ENCODE peak calls at places on chromosome 1, in nine cellular contexts. One of them, this sample, is unnamed. For H3K27me3 and H3K36me3, the result is how much of the 10 kb centered on the place peaks cover.

GRCh38 chr1:44012941-44013609 is 18.2 kb downstream of the SLC6A9 start:
- DNase-seq in right lobe of liver: no peak
- DNase-seq in prostate gland: no peak
- DNase-seq in endodermal cell: no peak
- DNase-seq in astrocyte: no peak
- DNase-seq in tibial artery: no peak
- DNase-seq in bronchial epithelial cell: no peak
- DNase-seq in heart right ventricle: no peak
- DNase-seq in pancreas: no peak
- DNase-seq in this sample: no peak

GRCh38 chr1:85580046-85580411 is 532 bp upstream of the CCN1 start:
- DNase-seq in right lobe of liver: no peak
- DNase-seq in endodermal cell: no peak
- DNase-seq in astrocyte: peak
- DNase-seq in tibial artery: no peak
- DNase-seq in pancreas: peak
- DNase-seq in bronchial epithelial cell: peak
- DNase-seq in prostate gland: peak
- DNase-seq in heart right ventricle: no peak
- DNase-seq in this sample: peak

GRCh38 chr1:173280899-173281660 is 73.9 kb upstream of the TNFSF4 start:
- DNase-seq in bronchial epithelial cell: no peak
- DNase-seq in pancreas: no peak
- DNase-seq in endodermal cell: no peak
- DNase-seq in tibial artery: no peak
- DNase-seq in prostate gland: no peak
- DNase-seq in astrocyte: no peak
- DNase-seq in right lobe of liver: no peak
- DNase-seq in heart right ventricle: no peak
- DNase-seq in this sample: no peak

GRCh38 chr1:77282866-77283539 is 1.2 kb downstream of the AK5 start:
- DNase-seq in prostate gland: no peak
- DNase-seq in pancreas: no peak
- DNase-seq in heart right ventricle: no peak
- DNase-seq in astrocyte: peak
- DNase-seq in right lobe of liver: no peak
- DNase-seq in bronchial epithelial cell: no peak
- DNase-seq in endodermal cell: peak
- DNase-seq in tibial artery: no peak
- DNase-seq in this sample: peak

GRCh38 chr1:211967704-211968103 is 67.7 kb downstream of the INTS7 start:
- DNase-seq in prostate gland: no peak
- DNase-seq in bronchial epithelial cell: no peak
- DNase-seq in right lobe of liver: no peak
- DNase-seq in astrocyte: no peak
- DNase-seq in tibial artery: no peak
- DNase-seq in endodermal cell: no peak
- DNase-seq in heart right ventricle: no peak
- DNase-seq in pancreas: no peak
- DNase-seq in this sample: no peak

GRCh38 chr1:10682449-10683365 is 113.7 kb downstream of the CASZ1 start:
- DNase-seq in tibial artery: no peak
- DNase-seq in heart right ventricle: no peak
- DNase-seq in bronchial epithelial cell: no peak
- DNase-seq in right lobe of liver: no peak
- DNase-seq in astrocyte: no peak
- DNase-seq in pancreas: no peak
- DNase-seq in endodermal cell: no peak
- DNase-seq in prostate gland: no peak
- DNase-seq in this sample: no peak

GRCh38 chr1:209641216-209642181 is 10.7 kb downstream of the LAMB3 start:
- DNase-seq in pancreas: peak
- DNase-seq in endodermal cell: no peak
- DNase-seq in prostate gland: no peak
- DNase-seq in heart right ventricle: peak
- DNase-seq in tibial artery: peak
- DNase-seq in right lobe of liver: peak
- DNase-seq in bronchial epithelial cell: no peak
- DNase-seq in astrocyte: no peak
- DNase-seq in this sample: no peak

GRCh38 chr1:172246521-172247390 is 173.7 kb upstream of the C1orf105 start:
- DNase-seq in bronchial epithelial cell: no peak
- DNase-seq in heart right ventricle: no peak
- DNase-seq in tibial artery: no peak
- DNase-seq in astrocyte: peak
- DNase-seq in right lobe of liver: no peak
- DNase-seq in pancreas: no peak
- DNase-seq in prostate gland: no peak
- DNase-seq in endodermal cell: no peak
- DNase-seq in this sample: no peak

DNA sequence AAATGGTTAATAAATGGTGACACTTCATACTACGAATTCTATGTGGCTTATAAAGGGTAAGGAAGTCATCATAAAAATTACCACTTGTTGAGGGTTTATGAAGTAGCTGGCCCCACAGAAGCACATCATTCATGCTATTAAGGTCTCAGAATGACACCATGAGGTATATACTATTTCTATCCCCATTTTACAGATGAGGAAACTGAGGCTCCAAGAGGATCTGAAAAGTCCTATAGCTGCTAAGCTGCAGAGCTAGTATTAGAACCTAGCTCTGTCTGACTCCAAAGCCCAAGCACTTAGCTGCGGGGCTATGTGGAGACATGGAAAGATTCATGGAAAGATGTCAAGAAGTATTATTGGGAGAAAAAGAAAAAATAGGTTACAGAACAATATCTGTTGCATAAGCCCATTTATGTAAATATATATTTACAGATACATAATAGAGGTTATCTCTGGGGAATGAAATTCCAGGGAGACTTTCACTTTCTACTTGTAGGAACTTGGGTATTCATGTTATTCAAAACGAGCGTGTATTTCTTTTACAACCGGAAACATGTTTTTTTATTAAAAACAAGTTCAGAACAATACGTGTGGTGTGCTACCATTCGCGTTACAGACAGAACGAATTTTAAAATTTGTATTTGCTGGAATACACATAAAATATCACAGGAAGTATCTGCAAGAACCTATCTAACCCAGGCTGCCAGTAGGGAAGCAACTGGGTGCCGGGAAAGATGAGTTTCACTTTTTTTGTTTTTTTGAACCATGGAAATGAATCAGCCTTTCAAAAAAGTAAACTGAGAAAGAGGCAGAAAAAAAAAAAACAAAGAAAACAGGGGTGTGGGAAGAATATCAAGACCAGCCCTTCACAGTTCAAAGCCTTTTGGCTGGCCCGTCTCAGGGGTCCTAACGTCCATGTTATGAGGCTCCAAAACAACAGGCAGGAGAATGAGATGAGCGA is 13.4 kb downstream of the SPOCD1 start:
- DNase-seq in tibial artery: peak
- DNase-seq in bronchial epithelial cell: peak
- DNase-seq in endodermal cell: no peak
- DNase-seq in prostate gland: no peak
- DNase-seq in right lobe of liver: no peak
- DNase-seq in astrocyte: no peak
- DNase-seq in pancreas: no peak
- DNase-seq in heart right ventricle: no peak
- DNase-seq in this sample: no peak
- H3K4me3 ChIP-seq in tibial artery: peak
- H3K4me3 ChIP-seq in bronchial epithelial cell: peak
- H3K4me3 ChIP-seq in endodermal cell: no peak
- H3K4me3 ChIP-seq in prostate gland: no peak
- H3K4me3 ChIP-seq in right lobe of liver: no peak
- H3K4me3 ChIP-seq in astrocyte: peak
- H3K4me3 ChIP-seq in pancreas: no peak
- H3K4me3 ChIP-seq in heart right ventricle: no peak
- H3K4me3 ChIP-seq in this sample: no peak

DNA sequence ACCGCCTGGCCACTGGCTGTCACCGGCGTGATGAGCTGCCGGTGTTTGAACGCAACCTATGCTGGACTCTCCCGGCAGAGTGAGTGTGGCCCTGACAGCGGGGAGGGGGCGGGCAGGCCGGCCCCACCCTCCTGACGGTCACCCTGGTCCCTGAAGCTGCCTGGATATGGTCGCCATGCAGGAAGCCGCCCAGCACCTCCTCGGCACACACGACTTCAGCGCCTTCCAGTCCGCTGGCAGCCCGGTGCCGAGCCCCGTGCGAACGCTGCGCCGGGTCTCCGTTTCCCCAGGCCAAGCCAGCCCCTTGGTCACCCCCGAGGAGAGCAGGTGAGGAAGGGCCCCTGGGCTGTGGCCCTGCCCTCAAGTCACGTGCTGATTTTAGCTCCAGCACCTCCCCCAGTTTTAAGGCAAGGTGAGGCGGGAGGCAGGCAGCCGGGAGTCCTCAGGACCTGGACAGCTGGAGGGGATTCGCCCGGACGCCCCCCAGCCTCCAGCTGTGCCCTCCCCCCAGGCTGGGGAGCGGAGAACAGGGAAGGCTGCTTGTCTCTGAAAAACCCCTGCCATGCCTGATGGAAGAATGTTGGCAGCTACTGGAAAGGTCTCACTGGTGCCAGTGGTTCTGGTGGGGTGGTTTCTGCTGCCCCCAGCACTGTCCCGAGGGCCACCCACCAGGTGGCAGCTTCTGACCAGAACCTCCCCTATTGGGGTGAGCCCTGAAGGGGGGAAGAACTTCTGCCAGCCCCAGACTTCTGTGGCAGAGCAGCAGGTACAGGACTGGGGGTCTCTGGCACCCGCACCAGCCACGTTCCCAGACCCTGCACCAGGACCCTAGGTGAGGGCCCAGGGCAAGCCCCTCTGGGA is 1.4 kb downstream of the PUSL1 start:
- DNase-seq in astrocyte: no peak
- DNase-seq in tibial artery: no peak
- DNase-seq in right lobe of liver: no peak
- DNase-seq in endodermal cell: peak
- DNase-seq in pancreas: no peak
- DNase-seq in prostate gland: no peak
- DNase-seq in bronchial epithelial cell: no peak
- DNase-seq in heart right ventricle: no peak
- DNase-seq in this sample: peak
- H3K27me3 ChIP-seq in astrocyte: under half
- H3K27me3 ChIP-seq in tibial artery: under half
- H3K27me3 ChIP-seq in right lobe of liver: under half
- H3K27me3 ChIP-seq in endodermal cell: under half
- H3K27me3 ChIP-seq in pancreas: under half
- H3K27me3 ChIP-seq in prostate gland: under half
- H3K27me3 ChIP-seq in bronchial epithelial cell: under half
- H3K27me3 ChIP-seq in heart right ventricle: under half
- H3K27me3 ChIP-seq in this sample: under half

GRCh38 chr1:22518379-22518778 is 44.9 kb upstream of the EPHA8 start:
- DNase-seq in prostate gland: no peak
- DNase-seq in endodermal cell: peak
- DNase-seq in heart right ventricle: no peak
- DNase-seq in tibial artery: no peak
- DNase-seq in pancreas: no peak
- DNase-seq in astrocyte: no peak
- DNase-seq in bronchial epithelial cell: no peak
- DNase-seq in right lobe of liver: no peak
- DNase-seq in this sample: no peak
- H3K36me3 ChIP-seq in prostate gland: under half
- H3K36me3 ChIP-seq in endodermal cell: half or more
- H3K36me3 ChIP-seq in heart right ventricle: half or more
- H3K36me3 ChIP-seq in tibial artery: half or more
- H3K36me3 ChIP-seq in pancreas: under half
- H3K36me3 ChIP-seq in astrocyte: under half
- H3K36me3 ChIP-seq in bronchial epithelial cell: under half
- H3K36me3 ChIP-seq in right lobe of liver: half or more
- H3K36me3 ChIP-seq in this sample: under half

GRCh38 chr1:194477908-194478307 is 1291.5 kb upstream of the B3GALT2 start:
- DNase-seq in prostate gland: no peak
- DNase-seq in bronchial epithelial cell: no peak
- DNase-seq in pancreas: no peak
- DNase-seq in right lobe of liver: no peak
- DNase-seq in heart right ventricle: no peak
- DNase-seq in astrocyte: no peak
- DNase-seq in endodermal cell: no peak
- DNase-seq in tibial artery: no peak
- DNase-seq in this sample: no peak

GRCh38 chr1:194476872-194477271 is 1290.5 kb upstream of the B3GALT2 start:
- DNase-seq in bronchial epithelial cell: no peak
- DNase-seq in endodermal cell: no peak
- DNase-seq in tibial artery: no peak
- DNase-seq in heart right ventricle: no peak
- DNase-seq in astrocyte: peak
- DNase-seq in pancreas: no peak
- DNase-seq in right lobe of liver: no peak
- DNase-seq in prostate gland: no peak
- DNase-seq in this sample: no peak

GRCh38 chr1:194474701-194475100 is 1288.3 kb upstream of the B3GALT2 start:
- DNase-seq in endodermal cell: no peak
- DNase-seq in right lobe of liver: no peak
- DNase-seq in tibial artery: no peak
- DNase-seq in heart right ventricle: no peak
- DNase-seq in pancreas: no peak
- DNase-seq in prostate gland: no peak
- DNase-seq in bronchial epithelial cell: no peak
- DNase-seq in astrocyte: no peak
- DNase-seq in this sample: no peak

GRCh38 chr1:194476351-194476750 is 1289.9 kb upstream of the B3GALT2 start:
- DNase-seq in prostate gland: no peak
- DNase-seq in astrocyte: no peak
- DNase-seq in heart right ventricle: no peak
- DNase-seq in right lobe of liver: no peak
- DNase-seq in tibial artery: no peak
- DNase-seq in pancreas: no peak
- DNase-seq in endodermal cell: no peak
- DNase-seq in bronchial epithelial cell: no peak
- DNase-seq in this sample: no peak
- H3K4me3 ChIP-seq in prostate gland: no peak
- H3K4me3 ChIP-seq in astrocyte: no peak
- H3K4me3 ChIP-seq in heart right ventricle: no peak
- H3K4me3 ChIP-seq in right lobe of liver: no peak
- H3K4me3 ChIP-seq in tibial artery: no peak
- H3K4me3 ChIP-seq in pancreas: no peak
- H3K4me3 ChIP-seq in endodermal cell: no peak
- H3K4me3 ChIP-seq in bronchial epithelial cell: no peak
- H3K4me3 ChIP-seq in this sample: no peak

GRCh38 chr1:165904948-165905347 is 77.5 kb downstream of the UCK2 start:
- DNase-seq in bronchial epithelial cell: no peak
- DNase-seq in heart right ventricle: no peak
- DNase-seq in endodermal cell: no peak
- DNase-seq in tibial artery: no peak
- DNase-seq in pancreas: no peak
- DNase-seq in right lobe of liver: no peak
- DNase-seq in astrocyte: no peak
- DNase-seq in prostate gland: no peak
- DNase-seq in this sample: no peak
- H3K27me3 ChIP-seq in bronchial epithelial cell: under half
- H3K27me3 ChIP-seq in heart right ventricle: under half
- H3K27me3 ChIP-seq in endodermal cell: under half
- H3K27me3 ChIP-seq in tibial artery: under half
- H3K27me3 ChIP-seq in pancreas: under half
- H3K27me3 ChIP-seq in right lobe of liver: under half
- H3K27me3 ChIP-seq in astrocyte: under half
- H3K27me3 ChIP-seq in prostate gland: under half
- H3K27me3 ChIP-seq in this sample: under half

GRCh38 chr1:197137322-197137721 is 9.1 kb downstream of the ASPM start:
- DNase-seq in tibial artery: no peak
- DNase-seq in right lobe of liver: no peak
- DNase-seq in pancreas: no peak
- DNase-seq in astrocyte: no peak
- DNase-seq in prostate gland: no peak
- DNase-seq in heart right ventricle: no peak
- DNase-seq in bronchial epithelial cell: peak
- DNase-seq in endodermal cell: no peak
- DNase-seq in this sample: no peak
- H3K36me3 ChIP-seq in tibial artery: under half
- H3K36me3 ChIP-seq in right lobe of liver: under half
- H3K36me3 ChIP-seq in pancreas: under half
- H3K36me3 ChIP-seq in astrocyte: under half
- H3K36me3 ChIP-seq in prostate gland: under half
- H3K36me3 ChIP-seq in heart right ventricle: under half
- H3K36me3 ChIP-seq in bronchial epithelial cell: under half
- H3K36me3 ChIP-seq in endodermal cell: under half
- H3K36me3 ChIP-seq in this sample: under half